ENCODE peak calls at places on chromosomes 2 and 18, in five cellular contexts. One of them, this sample, is unnamed.

GRCh38 chr2:70767699-70768584 is at the start of gene ADD2:
- DNase-seq in neural progenitor cell: peak
- DNase-seq in GM12878: no peak
- DNase-seq in hepatocyte: peak
- DNase-seq in HCT116: no peak
- DNase-seq in this sample: no peak

GRCh38 chr2:232363784-232364615 is 14.6 kb upstream of the ALPP start:
- DNase-seq in neural progenitor cell: no peak
- DNase-seq in GM12878: peak
- DNase-seq in hepatocyte: no peak
- DNase-seq in HCT116: no peak
- DNase-seq in this sample: no peak

GRCh38 chr2:219609149-219609750 is 11.6 kb downstream of the STK11IP start:
- DNase-seq in neural progenitor cell: no peak
- DNase-seq in GM12878: no peak
- DNase-seq in hepatocyte: no peak
- DNase-seq in HCT116: no peak
- DNase-seq in this sample: no peak

GRCh38 chr2:147451131-147451530 is 393.7 kb upstream of the ACVR2A start:
- DNase-seq in neural progenitor cell: no peak
- DNase-seq in GM12878: no peak
- DNase-seq in hepatocyte: no peak
- DNase-seq in HCT116: no peak
- DNase-seq in this sample: no peak

GRCh38 chr2:191255271-191255670 is 10.1 kb downstream of the MYO1B start:
- DNase-seq in neural progenitor cell: no peak
- DNase-seq in GM12878: no peak
- DNase-seq in hepatocyte: no peak
- DNase-seq in HCT116: no peak
- DNase-seq in this sample: no peak

GRCh38 chr2:234725528-234726264 is 226.1 kb upstream of the SH3BP4 start:
- DNase-seq in neural progenitor cell: no peak
- DNase-seq in GM12878: no peak
- DNase-seq in hepatocyte: no peak
- DNase-seq in HCT116: no peak
- DNase-seq in this sample: peak

GRCh38 chr2:150639383-150639782 is 151.9 kb upstream of the RND3 start:
- DNase-seq in neural progenitor cell: no peak
- DNase-seq in GM12878: no peak
- DNase-seq in hepatocyte: no peak
- DNase-seq in HCT116: no peak
- DNase-seq in this sample: no peak

GRCh38 chr2:225488743-225489142 is 89.2 kb downstream of the NYAP2 start:
- DNase-seq in neural progenitor cell: no peak
- DNase-seq in GM12878: no peak
- DNase-seq in hepatocyte: no peak
- DNase-seq in HCT116: no peak
- DNase-seq in this sample: no peak

GRCh38 chr2:3651686-3652516 is 6.1 kb upstream of the ALLC start:
- DNase-seq in neural progenitor cell: peak
- DNase-seq in GM12878: peak
- DNase-seq in hepatocyte: peak
- DNase-seq in HCT116: no peak
- DNase-seq in this sample: no peak

GRCh38 chr2:96816836-96817702 is 1.0 kb downstream of the CNNM3 start:
- DNase-seq in neural progenitor cell: peak
- DNase-seq in GM12878: no peak
- DNase-seq in hepatocyte: no peak
- DNase-seq in HCT116: no peak
- DNase-seq in this sample: no peak

GRCh38 chr2:224286923-224287322 is 115.0 kb downstream of the FAM124B start:
- DNase-seq in neural progenitor cell: peak
- DNase-seq in GM12878: no peak
- DNase-seq in hepatocyte: no peak
- DNase-seq in HCT116: no peak
- DNase-seq in this sample: no peak

GRCh38 chr2:146561996-146562395 is 1282.8 kb upstream of the ACVR2A start:
- DNase-seq in neural progenitor cell: no peak
- DNase-seq in GM12878: no peak
- DNase-seq in hepatocyte: no peak
- DNase-seq in HCT116: no peak
- DNase-seq in this sample: no peak

GRCh38 chr18:72086421-72086820 is 457.7 kb downstream of the CBLN2 start:
- DNase-seq in neural progenitor cell: peak
- DNase-seq in GM12878: no peak
- DNase-seq in hepatocyte: peak
- DNase-seq in HCT116: no peak
- DNase-seq in this sample: no peak

GRCh38 chr2:100178864-100179263 is 36.5 kb upstream of the AFF3 start:
- DNase-seq in neural progenitor cell: no peak
- DNase-seq in GM12878: no peak
- DNase-seq in hepatocyte: no peak
- DNase-seq in HCT116: no peak
- DNase-seq in this sample: no peak

GRCh38 chr2:46164581-46165301 is 132.5 kb upstream of the EPAS1 start:
- DNase-seq in neural progenitor cell: no peak
- DNase-seq in GM12878: no peak
- DNase-seq in hepatocyte: peak
- DNase-seq in HCT116: no peak
- DNase-seq in this sample: peak

GRCh38 chr2:15436195-15436594 is 124.9 kb downstream of the NBAS start:
- DNase-seq in neural progenitor cell: no peak
- DNase-seq in GM12878: no peak
- DNase-seq in hepatocyte: no peak
- DNase-seq in HCT116: no peak
- DNase-seq in this sample: no peak

GRCh38 chr2:86046985-86047384 is 58.7 kb downstream of the POLR1A start:
- DNase-seq in neural progenitor cell: no peak
- DNase-seq in GM12878: no peak
- DNase-seq in hepatocyte: no peak
- DNase-seq in HCT116: no peak
- DNase-seq in this sample: no peak

GRCh38 chr2:8225257-8225656 is 456.6 kb upstream of the ID2 start:
- DNase-seq in neural progenitor cell: no peak
- DNase-seq in GM12878: no peak
- DNase-seq in hepatocyte: no peak
- DNase-seq in HCT116: no peak
- DNase-seq in this sample: no peak
- TF ChIP-seq EZH2 in neural progenitor cell: no peak
- TF ChIP-seq EZH2 in GM12878: no peak
- TF ChIP-seq EZH2 in hepatocyte: no peak
- TF ChIP-seq EZH2 in HCT116: no peak
- TF ChIP-seq EZH2 in this sample: no peak

GRCh38 chr18:79637921-79638855 is 41.4 kb upstream of the CTDP1 start:
- DNase-seq in neural progenitor cell: no peak
- DNase-seq in GM12878: no peak
- DNase-seq in hepatocyte: no peak
- DNase-seq in HCT116: no peak
- DNase-seq in this sample: no peak
- TF ChIP-seq EZH2 in neural progenitor cell: no peak
- TF ChIP-seq EZH2 in GM12878: no peak
- TF ChIP-seq EZH2 in hepatocyte: no peak
- TF ChIP-seq EZH2 in HCT116: no peak
- TF ChIP-seq EZH2 in this sample: no peak

GRCh38 chr2:222292113-222292737 is 6.6 kb downstream of the PAX3 start:
- DNase-seq in neural progenitor cell: peak
- DNase-seq in GM12878: no peak
- DNase-seq in hepatocyte: no peak
- DNase-seq in HCT116: no peak
- DNase-seq in this sample: no peak
- TF ChIP-seq EZH2 in neural progenitor cell: no peak
- TF ChIP-seq EZH2 in GM12878: no peak
- TF ChIP-seq EZH2 in hepatocyte: no peak
- TF ChIP-seq EZH2 in HCT116: no peak
- TF ChIP-seq EZH2 in this sample: no peak

GRCh38 chr18:78976697-78977626 is 2.7 kb upstream of the SALL3 start:
- DNase-seq in neural progenitor cell: peak
- DNase-seq in GM12878: no peak
- DNase-seq in hepatocyte: no peak
- DNase-seq in HCT116: no peak
- DNase-seq in this sample: no peak
- TF ChIP-seq EZH2 in neural progenitor cell: peak
- TF ChIP-seq EZH2 in GM12878: no peak
- TF ChIP-seq EZH2 in hepatocyte: peak
- TF ChIP-seq EZH2 in HCT116: no peak
- TF ChIP-seq EZH2 in this sample: peak

DNA sequence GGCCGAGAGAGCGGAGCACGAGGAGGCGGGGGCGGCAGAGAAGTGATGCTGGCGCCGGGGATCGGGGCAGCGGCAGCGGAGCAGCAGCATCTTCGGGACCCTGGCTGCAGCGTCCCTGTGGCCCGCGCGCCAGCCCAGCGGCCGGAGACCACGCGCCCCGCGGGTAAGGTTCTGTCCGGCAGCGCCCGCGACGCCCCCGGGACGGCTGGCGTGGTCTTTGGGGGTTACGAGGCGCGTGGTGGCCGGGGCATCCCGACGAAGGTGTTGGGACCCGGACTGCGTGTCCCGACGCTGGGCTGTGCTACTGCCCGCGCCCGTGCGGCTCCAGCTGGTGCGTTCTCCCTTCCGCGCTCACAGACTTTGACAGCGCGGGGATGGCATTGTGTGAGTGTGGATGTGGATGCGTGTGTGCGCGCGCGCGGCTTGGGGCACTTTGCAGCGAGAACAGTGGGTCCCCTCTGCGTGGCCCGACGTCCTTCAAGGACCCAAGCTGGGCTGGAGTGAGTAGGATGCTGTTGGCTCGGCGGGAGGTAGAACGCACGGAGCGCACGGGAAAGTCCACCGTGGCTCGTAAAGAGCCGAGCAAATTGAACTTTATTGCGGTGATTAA is 405.0 kb downstream of the XIRP2 start:
- DNase-seq in neural progenitor cell: peak
- DNase-seq in GM12878: no peak
- DNase-seq in hepatocyte: peak
- DNase-seq in HCT116: no peak
- DNase-seq in this sample: no peak
- TF ChIP-seq EZH2 in neural progenitor cell: no peak
- TF ChIP-seq EZH2 in GM12878: no peak
- TF ChIP-seq EZH2 in hepatocyte: no peak
- TF ChIP-seq EZH2 in HCT116: no peak
- TF ChIP-seq EZH2 in this sample: no peak

DNA sequence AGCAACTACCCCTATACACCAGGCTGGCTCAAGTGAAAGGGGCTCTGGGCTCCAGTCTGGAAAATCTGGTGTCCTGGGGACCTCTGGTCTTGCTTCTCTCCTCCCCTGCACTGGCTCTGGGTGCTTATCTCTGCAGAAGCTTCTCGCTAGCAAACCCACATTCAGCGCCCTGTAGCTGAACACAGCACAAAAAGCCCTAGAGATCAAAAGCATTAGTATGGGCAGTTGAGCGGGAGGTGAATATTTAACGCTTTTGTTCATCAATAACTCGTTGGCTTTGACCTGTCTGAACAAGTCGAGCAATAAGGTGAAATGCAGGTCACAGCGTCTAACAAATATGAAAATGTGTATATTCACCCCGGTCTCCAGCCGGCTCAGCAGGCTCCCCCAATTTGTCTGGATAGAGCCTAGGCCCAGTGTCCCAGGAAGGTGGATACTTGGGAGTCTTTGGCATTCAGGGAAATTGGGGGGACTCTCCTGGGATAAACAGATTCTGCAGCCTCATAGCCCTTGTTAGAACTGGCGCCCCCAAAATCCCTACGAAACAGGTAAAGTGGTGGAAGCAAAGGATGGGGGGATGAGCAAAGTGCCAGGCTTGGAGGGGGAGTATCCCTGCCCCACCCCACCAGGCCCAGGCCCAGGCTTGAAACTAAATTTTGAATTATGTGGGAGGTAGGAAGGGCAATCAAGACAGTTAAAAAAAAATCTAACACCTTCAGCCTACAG is 2.4 kb upstream of the HOXD4 start:
- DNase-seq in neural progenitor cell: no peak
- DNase-seq in GM12878: no peak
- DNase-seq in hepatocyte: no peak
- DNase-seq in HCT116: no peak
- DNase-seq in this sample: no peak
- TF ChIP-seq EZH2 in neural progenitor cell: no peak
- TF ChIP-seq EZH2 in GM12878: no peak
- TF ChIP-seq EZH2 in hepatocyte: no peak
- TF ChIP-seq EZH2 in HCT116: no peak
- TF ChIP-seq EZH2 in this sample: no peak

DNA sequence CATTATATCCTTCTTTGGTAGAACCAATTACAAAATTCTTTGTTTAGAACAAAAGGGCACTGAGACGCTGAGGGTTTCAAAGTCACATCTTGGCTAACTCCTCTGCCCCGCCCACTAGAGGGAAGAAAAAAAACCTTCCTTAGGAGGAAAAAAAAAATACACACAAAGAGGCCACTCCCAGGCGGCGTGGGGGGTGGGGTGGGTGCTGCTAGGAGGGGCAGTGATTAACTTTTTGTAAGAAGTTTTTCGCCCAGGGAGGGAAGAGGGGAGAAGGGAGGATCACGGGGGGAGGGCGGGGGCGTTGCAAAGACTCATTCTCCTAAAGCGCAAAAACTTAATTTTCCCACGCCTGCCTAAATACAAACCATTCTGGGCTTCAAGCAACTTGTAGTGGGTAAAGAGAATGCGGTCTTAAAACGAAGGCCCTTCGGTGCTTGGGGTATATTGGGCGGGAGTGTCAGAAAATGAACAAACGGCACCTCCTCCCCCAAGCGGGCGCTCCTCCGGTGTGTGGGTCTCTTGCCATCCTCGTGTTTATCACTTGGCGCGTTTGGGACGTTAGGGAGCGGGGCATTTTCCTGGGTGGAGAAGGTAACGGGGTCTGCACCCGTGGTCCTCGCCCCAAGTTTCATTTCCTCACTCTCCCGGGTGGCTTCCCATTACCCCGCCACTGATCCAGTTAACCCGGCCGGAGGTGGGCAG is 1.7 kb downstream of the CXCR4 start:
- DNase-seq in neural progenitor cell: peak
- DNase-seq in GM12878: no peak
- DNase-seq in hepatocyte: peak
- DNase-seq in HCT116: no peak
- DNase-seq in this sample: no peak
- TF ChIP-seq EZH2 in neural progenitor cell: no peak
- TF ChIP-seq EZH2 in GM12878: no peak
- TF ChIP-seq EZH2 in hepatocyte: no peak
- TF ChIP-seq EZH2 in HCT116: no peak
- TF ChIP-seq EZH2 in this sample: peak